ENCODE peak calls at places on chromosomes 11 and 22, in ten cellular contexts. Z is Panc1; C is thoracic aorta; H is naive thymus-derived CD4-positive, alpha-beta T cell; P is GM23248; D is sigmoid colon; J is astrocyte; O is stomach; X is effector memory CD4-positive, alpha-beta T cell; E is Peyer's patch. T is an unnamed sample. For H3K4me1, the result is how much of the 10 kb centered on the place peaks cover.

GRCh38 chr11:105321696-105322095 is 182.1 kb upstream of the CARD18 start:
- DNase-seq in J (no peak), Z (no peak), C (no peak), E (no peak), H (no peak), O (no peak), P (no peak), D (no peak), X (no peak), T (no peak)

GRCh38 chr11:6475936-6476335 is 2.2 kb upstream of the TRIM3 start:
- DNase-seq in C (no peak), P (peak), D (no peak), Z (no peak), E (no peak), X (no peak), O (peak), H (no peak), J (no peak), T (no peak)

GRCh38 chr11:18768472-18768901 is 23.1 kb downstream of the PTPN5 start:
- DNase-seq in E (no peak), X (no peak), P (no peak), D (no peak), Z (no peak), J (no peak), C (no peak), O (no peak), H (no peak), T (no peak)

GRCh38 chr11:3816673-3817072 is 8.3 kb downstream of the PGAP2 start:
- DNase-seq in P (no peak), X (no peak), E (no peak), Z (no peak), D (no peak), H (no peak), C (no peak), J (no peak), O (no peak), T (no peak)

GRCh38 chr22:46906326-46907045 is 144.0 kb downstream of the TBC1D22A start:
- DNase-seq in D (no peak), Z (no peak), X (no peak), C (no peak), J (no peak), P (no peak), H (no peak), E (no peak), O (no peak), T (no peak)

GRCh38 chr22:25898707-25899365 is 156.8 kb downstream of the MYO18B start:
- DNase-seq in Z (no peak), O (no peak), C (no peak), J (no peak), E (no peak), P (no peak), D (no peak), H (no peak), X (no peak), T (no peak)

GRCh38 chr11:61787928-61788491 is 4.4 kb downstream of the TMEM258 start:
- DNase-seq in J (peak), C (no peak), X (no peak), Z (no peak), E (peak), H (no peak), D (no peak), P (peak), O (peak), T (no peak)

GRCh38 chr11:34284836-34285235 is 73.0 kb downstream of the ABTB2 start:
- DNase-seq in C (no peak), Z (no peak), X (no peak), P (no peak), J (no peak), O (no peak), D (no peak), H (no peak), E (no peak), T (no peak)

GRCh38 chr11:2770556-2771301 is 70.9 kb upstream of the KCNQ1OT1 start:
- DNase-seq in P (no peak), H (no peak), X (no peak), E (peak), C (no peak), Z (no peak), D (peak), O (peak), J (no peak), T (no peak)

GRCh38 chr22:50546326-50547230 is 879 bp downstream of the KLHDC7B start:
- DNase-seq in C (no peak), Z (no peak), X (no peak), P (no peak), J (no peak), H (no peak), O (no peak), E (no peak), D (no peak), T (peak)

GRCh38 chr22:21634844-21635243 is 2.3 kb downstream of the CCDC116 start:
- DNase-seq in Z (no peak), D (no peak), E (no peak), J (no peak), C (no peak), O (no peak), H (no peak), P (no peak), X (no peak), T (no peak)

GRCh38 chr11:47051217-47051616 is 114.7 kb downstream of the CSTPP1 start:
- DNase-seq in J (peak), E (no peak), O (no peak), C (no peak), X (no peak), P (peak), H (no peak), Z (no peak), D (no peak), T (no peak)

GRCh38 chr11:121446752-121447156 is 5.4 kb upstream of the SORL1 start:
- DNase-seq in X (no peak), Z (no peak), C (no peak), D (no peak), E (no peak), H (no peak), P (peak), J (peak), O (no peak), T (no peak)
- H3K4me1 ChIP-seq in X (under half), Z (under half), C (under half), D (under half), E (under half), H (half or more), P (under half), J (under half), O (under half), T (half or more)

DNA sequence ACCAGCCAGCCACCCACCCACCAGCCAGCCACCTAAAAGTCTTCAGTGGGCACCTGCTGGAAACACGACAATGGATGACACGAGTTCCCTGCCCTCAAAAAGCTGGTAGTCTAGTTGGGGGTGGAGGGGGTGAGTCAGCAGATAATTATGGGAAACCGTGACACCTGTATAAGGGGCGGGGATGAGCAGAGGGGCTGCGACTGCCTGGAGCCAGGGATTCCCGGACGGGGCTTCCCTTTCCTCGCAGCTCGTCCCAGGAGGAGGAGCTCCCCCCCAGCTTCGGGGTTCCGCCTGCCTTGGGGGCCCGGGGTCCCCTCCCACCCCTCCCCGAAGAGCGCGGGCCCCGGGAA is 2.3 kb upstream of the RTN4RL2 start:
- DNase-seq in Z (no peak), P (peak), C (no peak), E (no peak), O (no peak), D (no peak), J (no peak), H (no peak), X (no peak), T (no peak)
- H3K4me1 ChIP-seq in Z (under half), P (under half), C (under half), E (under half), O (under half), D (under half), J (under half), H (under half), X (under half), T (under half)

DNA sequence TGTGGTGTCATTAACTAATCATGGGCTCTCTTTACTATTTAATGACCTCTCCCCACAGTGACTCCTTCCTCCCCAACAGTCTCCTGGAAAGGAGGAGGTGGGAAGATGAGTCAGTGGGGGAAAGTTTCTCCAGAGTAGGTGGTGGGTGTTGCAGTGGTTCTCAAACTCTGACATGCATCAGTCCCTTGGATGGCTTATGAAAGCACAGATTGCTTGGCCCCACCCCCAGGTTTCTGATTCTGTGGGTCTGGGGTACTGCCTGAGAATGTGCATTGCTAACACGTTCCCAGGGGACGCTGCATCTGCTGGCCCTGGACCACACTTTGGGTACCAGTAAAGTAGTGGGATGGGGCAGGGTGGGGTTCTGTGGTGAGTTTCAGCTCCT is 9.8 kb downstream of the CD82 start:
- DNase-seq in O (no peak), D (no peak), Z (no peak), H (no peak), P (peak), E (no peak), C (no peak), X (no peak), J (peak), T (no peak)
- H3K4me1 ChIP-seq in O (half or more), D (under half), Z (under half), H (half or more), P (under half), E (under half), C (under half), X (half or more), J (under half), T (under half)

GRCh38 chr22:20567371-20567847 is 60.0 kb downstream of the MED15 start:
- DNase-seq in O (no peak), C (no peak), D (no peak), H (no peak), X (no peak), P (peak), E (no peak), J (peak), Z (no peak), T (no peak)
- H3K4me1 ChIP-seq in O (under half), C (under half), D (under half), H (half or more), X (half or more), P (half or more), E (under half), J (under half), Z (under half), T (half or more)

GRCh38 chr11:128714881-128715280 is 21.0 kb downstream of the FLI1 start:
- DNase-seq in X (no peak), O (no peak), P (peak), C (no peak), D (no peak), Z (no peak), J (peak), H (no peak), E (no peak), T (no peak)

GRCh38 chr11:128711136-128711535 is 17.3 kb downstream of the FLI1 start:
- DNase-seq in C (no peak), O (no peak), H (no peak), D (no peak), Z (no peak), P (peak), X (no peak), E (no peak), J (peak), T (no peak)

GRCh38 chr11:128715691-128716153 is 21.9 kb downstream of the FLI1 start:
- DNase-seq in E (no peak), H (no peak), P (peak), Z (no peak), C (no peak), O (no peak), J (peak), X (no peak), D (no peak), T (no peak)

GRCh38 chr11:128714121-128714520 is 20.2 kb downstream of the FLI1 start:
- DNase-seq in P (no peak), O (no peak), X (no peak), E (no peak), D (no peak), H (no peak), J (no peak), Z (no peak), C (no peak), T (no peak)

DNA sequence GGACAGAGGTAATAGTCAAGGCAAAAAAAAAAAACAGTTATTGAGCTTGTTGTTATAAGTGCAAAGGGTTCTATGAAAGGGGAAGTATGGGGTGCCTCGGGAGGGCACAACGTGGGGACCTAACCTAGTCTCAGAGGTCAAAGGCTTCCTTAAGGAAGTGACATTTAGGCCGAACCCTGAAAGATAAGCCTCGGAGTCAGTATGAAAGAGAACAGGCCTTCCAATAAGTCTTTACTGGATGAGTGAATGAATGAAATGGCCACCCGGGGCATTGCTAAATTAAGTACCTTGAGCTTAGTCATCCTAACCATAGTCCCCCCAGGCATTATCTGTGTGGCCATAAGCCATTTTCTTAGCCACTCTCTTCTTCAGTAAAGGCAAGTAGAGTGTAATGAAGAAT is 19.7 kb downstream of the FLI1 start:
- DNase-seq in O (no peak), X (no peak), H (no peak), Z (no peak), E (no peak), D (no peak), J (peak), C (no peak), P (peak), T (no peak)
- H3K4me1 ChIP-seq in O (under half), X (half or more), H (half or more), Z (under half), E (under half), D (under half), J (half or more), C (under half), P (half or more), T (half or more)